ENCODE peak calls at places on chromosomes 11 and 22, in seven cellular contexts. N, O, U, F, D, K and I are unnamed samples.

GRCh38 chr11:117912497-117912896 is 16.7 kb downstream of the TMPRSS13 start:
- DNase-seq in N (no peak), O (no peak), U (no peak), F (no peak), D (no peak), K (no peak), I (no peak)

GRCh38 chr11:4464216-4465159 is 15.4 kb downstream of the OR52K2 start:
- DNase-seq in N (no peak), O (no peak), U (peak; percentile 8), F (peak; percentile 7), D (no peak), K (no peak), I (no peak)

GRCh38 chr11:69485337-69486041 is 4.0 kb downstream of the LINC01488 start:
- DNase-seq in N (no peak), O (no peak), U (no peak), F (no peak), D (no peak), K (peak; percentile 20), I (no peak)

GRCh38 chr11:102478660-102479245 is 26.2 kb upstream of the TMEM123 start:
- DNase-seq in N (no peak), O (no peak), U (no peak), F (no peak), D (no peak), K (no peak), I (no peak)

GRCh38 chr11:78961186-78961782 is 386.6 kb upstream of the NARS2 start:
- DNase-seq in N (no peak), O (peak; percentile 96), U (peak; percentile 29), F (peak; percentile 46), D (no peak), K (no peak), I (no peak)

GRCh38 chr11:45885921-45886721 is 670 bp downstream of the MAPK8IP1 start:
- DNase-seq in N (no peak), O (no peak), U (no peak), F (no peak), D (no peak), K (no peak), I (no peak)

GRCh38 chr22:36471341-36471821 is 10.1 kb downstream of the TXN2 start:
- DNase-seq in N (no peak), O (peak; percentile 61), U (peak; percentile 77), F (peak; percentile 60), D (no peak), K (no peak), I (no peak)

GRCh38 chr22:27391092-27391770 is 410.3 kb downstream of the MN1 start:
- DNase-seq in N (no peak), O (no peak), U (peak; percentile 12), F (no peak), D (no peak), K (peak; percentile 51), I (no peak)

GRCh38 chr11:129324533-129325175 is 51.0 kb upstream of the BARX2 start:
- DNase-seq in N (no peak), O (peak; percentile 88), U (peak; percentile 63), F (no peak), D (no peak), K (peak; percentile 33), I (no peak)

GRCh38 chr11:45872513-45873356 is 12.7 kb upstream of the MAPK8IP1 start:
- DNase-seq in N (peak; percentile 54), O (peak; percentile 59), U (peak; percentile 93), F (peak; percentile 95), D (peak; percentile 10), K (peak; percentile 42), I (no peak)

GRCh38 chr11:19018901-19019300 is 41.6 kb downstream of the MRGPRX2 start:
- DNase-seq in N (no peak), O (peak; percentile 59), U (no peak), F (no peak), D (no peak), K (no peak), I (no peak)

GRCh38 chr22:37304595-37305343 is 22.5 kb downstream of the CYTH4 start:
- DNase-seq in N (no peak), O (peak; percentile 28), U (peak; percentile 66), F (peak; percentile 69), D (no peak), K (peak; percentile 13), I (no peak)

GRCh38 chr22:36417281-36417686 is 29.5 kb upstream of the MYH9 start:
- DNase-seq in N (peak; percentile 52), O (peak; percentile 90), U (peak; percentile 76), F (peak; percentile 73), D (no peak), K (no peak), I (no peak)

GRCh38 chr22:49188591-49188990 is 639.1 kb downstream of the BRD1 start:
- DNase-seq in N (no peak), O (no peak), U (no peak), F (no peak), D (no peak), K (no peak), I (no peak)

GRCh38 chr11:57779275-57779674 is 17.7 kb downstream of the CTNND1 start:
- DNase-seq in N (no peak), O (peak; percentile 82), U (peak; percentile 76), F (peak; percentile 63), D (no peak), K (peak; percentile 32), I (no peak)

GRCh38 chr11:43963221-43963620 is 20.8 kb downstream of the C11orf96 start:
- DNase-seq in N (no peak), O (no peak), U (no peak), F (no peak), D (no peak), K (no peak), I (no peak)

GRCh38 chr22:44312766-44313165 is at the start of gene SHISAL1:
- DNase-seq in N (no peak), O (peak; percentile 18), U (peak; percentile 67), F (peak; percentile 22), D (no peak), K (no peak), I (no peak)